ENCODE peak calls at places on chromosomes 1 and 21, in five cellular contexts. J is AG09309, C is IMR-90, Z is fibroblast of mammary gland, T is fibroblast of the aortic adventitia. L is an unnamed sample.

GRCh38 chr1:206635983-206636354 is 633 bp downstream of the DYRK3 start:
- DNase-seq in J (no peak), C (no peak), Z (peak; percentile 23), T (peak; percentile 16), L (no peak)

GRCh38 chr1:29136463-29136915 is 12.8 kb upstream of the TMEM200B start:
- DNase-seq in J (no peak), C (peak; percentile 58), Z (peak; percentile 64), T (peak; percentile 64), L (no peak)

GRCh38 chr21:44870748-44871495 is 2.6 kb downstream of the PTTG1IP start:
- DNase-seq in J (no peak), C (no peak), Z (no peak), T (no peak), L (no peak)

GRCh38 chr1:227305894-227306626 is 12.2 kb downstream of the CDC42BPA start:
- DNase-seq in J (no peak), C (no peak), Z (no peak), T (no peak), L (no peak)

GRCh38 chr21:26188422-26188821 is 17.9 kb upstream of the APP start:
- DNase-seq in J (no peak), C (no peak), Z (no peak), T (no peak), L (no peak)

GRCh38 chr1:185434721-185435120 is 117.7 kb upstream of the IVNS1ABP start:
- DNase-seq in J (no peak), C (no peak), Z (no peak), T (no peak), L (no peak)

GRCh38 chr1:233665575-233666270 is 51.8 kb downstream of the KCNK1 start:
- DNase-seq in J (no peak), C (no peak), Z (no peak), T (no peak), L (no peak)

GRCh38 chr1:185155600-185156320 is 993 bp downstream of the TRMT1L start:
- DNase-seq in J (no peak), C (peak; percentile 52), Z (peak; percentile 58), T (peak; percentile 50), L (no peak)

GRCh38 chr1:197800379-197801110 is 25.3 kb upstream of the DENND1B start:
- DNase-seq in J (no peak), C (no peak), Z (no peak), T (no peak), L (no peak)

GRCh38 chr1:6998267-6998666 is 213.0 kb downstream of the CAMTA1 start:
- DNase-seq in J (no peak), C (no peak), Z (no peak), T (no peak), L (no peak)

GRCh38 chr1:38050397-38051141 is 4.0 kb upstream of the POU3F1 start:
- DNase-seq in J (no peak), C (peak; percentile 23), Z (no peak), T (no peak), L (no peak)

GRCh38 chr1:93993731-93994130 is 84.5 kb upstream of the GCLM start:
- DNase-seq in J (no peak), C (no peak), Z (peak; percentile 23), T (no peak), L (no peak)

GRCh38 chr1:170097449-170097948 is 23.0 kb upstream of the KIFAP3 start:
- DNase-seq in J (no peak), C (no peak), Z (no peak), T (no peak), L (no peak)

GRCh38 chr1:67431869-67432578 is 1.8 kb upstream of the SERBP1 start:
- DNase-seq in J (no peak), C (no peak), Z (peak; percentile 13), T (no peak), L (no peak)
- H3K4me3 ChIP-seq in J (no peak overlapping the region), C (no peak overlapping the region), Z (peak overlapping the region; percentile 80), T (peak overlapping the region; percentile 15), L (peak overlapping the region; percentile 91)

GRCh38 chr1:212293579-212293978 is 8.4 kb downstream of the PPP2R5A start:
- DNase-seq in J (no peak), C (peak; percentile 38), Z (peak; percentile 24), T (peak; percentile 23), L (no peak)
- TF ChIP-seq CTCF in J (peak; percentile 28), C (peak; percentile 40), Z (peak; percentile 29), T (peak; percentile 41), L (no peak)

GRCh38 chr1:160098852-160099647 is 631 bp upstream of the IGSF8 start:
- DNase-seq in J (peak; percentile 66), C (peak; percentile 87), Z (peak; percentile 84), T (peak; percentile 89), L (peak; percentile 29)

GRCh38 chr1:160097911-160098851 is at the start of gene IGSF8:
- DNase-seq in J (no peak), C (peak; percentile 69), Z (peak; percentile 60), T (peak; percentile 74), L (no peak)

GRCh38 chr1:160101717-160102522 is 3.5 kb upstream of the IGSF8 start:
- DNase-seq in J (no peak), C (peak; percentile 33), Z (no peak), T (no peak), L (no peak)

GRCh38 chr1:160101037-160101716 is 2.8 kb upstream of the IGSF8 start:
- DNase-seq in J (no peak), C (peak; percentile 62), Z (peak; percentile 63), T (peak; percentile 78), L (no peak)

DNA sequence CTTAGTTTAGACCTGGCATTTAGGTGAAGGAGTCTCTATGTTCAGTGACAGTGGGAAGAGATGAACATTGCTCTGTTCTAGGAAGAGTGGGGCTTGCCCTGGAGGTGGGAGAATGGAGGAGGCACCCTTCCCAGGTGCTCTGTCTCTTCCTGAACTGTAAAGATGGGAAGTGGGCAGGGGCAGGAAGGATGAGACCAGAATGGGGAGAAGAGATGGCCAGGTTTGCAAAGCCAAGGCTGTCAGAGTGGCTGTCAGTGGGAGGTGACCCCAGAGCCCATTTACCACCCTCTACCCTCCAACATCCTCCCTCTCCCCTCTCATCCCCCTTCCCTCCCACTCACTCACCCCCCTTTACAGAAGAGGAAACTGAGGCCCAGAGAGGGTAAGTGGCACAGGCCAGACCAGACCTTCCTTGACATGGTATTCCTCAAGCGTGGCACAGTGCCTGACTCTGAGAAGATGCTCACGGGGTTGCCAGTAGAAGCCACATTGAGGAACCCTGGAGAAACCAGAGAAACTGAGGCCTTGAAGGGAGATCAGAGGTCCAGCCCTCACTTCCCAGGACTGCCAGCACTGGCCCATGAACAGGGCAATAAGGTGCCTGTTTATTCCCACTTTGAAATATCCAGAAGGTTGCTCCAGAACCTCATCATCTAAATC is 1.4 kb upstream of the IGSF8 start:
- DNase-seq in J (no peak), C (no peak), Z (no peak), T (no peak), L (no peak)
- H3K4me3 ChIP-seq in J (no peak overlapping the region), C (no peak overlapping the region), Z (no peak overlapping the region), T (no peak overlapping the region), L (no peak overlapping the region)

GRCh38 chr1:85134583-85135455 is 66.0 kb downstream of the SYDE2 start:
- DNase-seq in J (peak; percentile 50), C (peak; percentile 86), Z (peak; percentile 47), T (peak; percentile 54), L (peak; percentile 62)
- TF ChIP-seq CTCF in J (no peak), C (no peak), Z (no peak), T (no peak), L (no peak)

GRCh38 chr21:15842565-15842880 is 112.7 kb downstream of the USP25 start:
- DNase-seq in J (no peak), C (no peak), Z (no peak), T (no peak), L (no peak)

GRCh38 chr21:15839601-15840000 is 109.8 kb downstream of the USP25 start:
- DNase-seq in J (no peak), C (peak; percentile 39), Z (peak; percentile 38), T (no peak), L (no peak)

GRCh38 chr21:15840406-15840805 is 110.6 kb downstream of the USP25 start:
- DNase-seq in J (no peak), C (no peak), Z (no peak), T (no peak), L (no peak)

GRCh38 chr21:15843766-15844165 is 114.0 kb downstream of the USP25 start:
- DNase-seq in J (no peak), C (no peak), Z (no peak), T (no peak), L (no peak)

GRCh38 chr21:15841856-15842564 is 112.2 kb downstream of the USP25 start:
- DNase-seq in J (peak; percentile 21), C (peak; percentile 75), Z (peak; percentile 65), T (peak; percentile 78), L (peak; percentile 33)
- H3K4me3 ChIP-seq in J (no peak overlapping the region), C (no peak overlapping the region), Z (no peak overlapping the region), T (no peak overlapping the region), L (no peak overlapping the region)

GRCh38 chr1:230303069-230303468 is 123.1 kb downstream of the PGBD5 start:
- DNase-seq in J (no peak), C (no peak), Z (peak; percentile 16), T (no peak), L (no peak)
- TF ChIP-seq CTCF in J (no peak), C (no peak), Z (no peak), T (no peak), L (no peak)

GRCh38 chr1:160708118-160708517 is 3.5 kb downstream of the CD48 start:
- DNase-seq in J (no peak), C (no peak), Z (no peak), T (no peak), L (no peak)

GRCh38 chr1:160710531-160711252 is 930 bp downstream of the CD48 start:
- DNase-seq in J (no peak), C (no peak), Z (no peak), T (no peak), L (no peak)

GRCh38 chr1:160707171-160708109 is 4.2 kb downstream of the CD48 start:
- DNase-seq in J (no peak), C (no peak), Z (no peak), T (no peak), L (no peak)

GRCh38 chr1:160709715-160710114 is 1.9 kb downstream of the CD48 start:
- DNase-seq in J (no peak), C (no peak), Z (no peak), T (no peak), L (no peak)

DNA sequence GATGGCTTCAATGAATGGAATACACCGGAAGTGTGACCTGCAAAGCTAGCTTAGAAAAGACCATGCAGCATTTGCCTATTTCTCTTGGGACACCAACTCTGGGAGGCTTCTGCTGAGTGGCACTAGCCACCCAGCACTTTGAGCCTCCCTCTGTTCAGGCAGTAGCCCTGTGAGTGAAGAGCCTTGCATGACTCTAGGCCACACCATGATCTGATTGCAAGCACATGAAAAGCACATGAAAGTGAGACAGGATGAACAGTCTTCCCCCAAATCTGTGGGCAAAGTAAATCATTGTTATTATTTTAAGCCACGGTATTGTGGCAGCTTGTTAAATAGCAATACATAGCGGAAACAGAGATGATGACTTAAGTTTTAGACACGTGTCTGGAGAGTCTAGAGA is 2.8 kb downstream of the CD48 start:
- DNase-seq in J (no peak), C (no peak), Z (no peak), T (no peak), L (no peak)
- H3K4me3 ChIP-seq in J (no peak overlapping the region), C (no peak overlapping the region), Z (no peak overlapping the region), T (no peak overlapping the region), L (no peak overlapping the region)

L was measured in AG04449.